ENCODE peak calls at places on chromosomes 7 and 10, in eight cellular contexts. X, G, Y, O, L, N, H and S are unnamed samples.

GRCh38 chr7:90244909-90245841 is at the start of gene CFAP69:
- DNase-seq in Y (peak), L (peak), N (peak), O (peak), G (peak), X (peak), H (peak), S (peak)

GRCh38 chr10:103273026-103273425 is 3.9 kb upstream of the INA start:
- DNase-seq in N (no peak), X (no peak), Y (no peak), L (peak), H (no peak), O (no peak), G (no peak), S (no peak)

GRCh38 chr10:63670291-63670898 is 149.2 kb downstream of the REEP3 start:
- DNase-seq in N (no peak), G (no peak), Y (no peak), L (peak), O (no peak), X (no peak), H (no peak), S (no peak)

GRCh38 chr10:49601857-49602256 is 8.3 kb upstream of the SLC18A3 start:
- DNase-seq in G (peak), L (peak), Y (no peak), N (no peak), X (no peak), H (no peak), O (no peak), S (no peak)

GRCh38 chr10:93751832-93752231 is 5.9 kb upstream of the LGI1 start:
- DNase-seq in N (peak), O (no peak), G (peak), H (no peak), X (peak), L (peak), Y (peak), S (peak)

GRCh38 chr10:77687018-77687417 is 49.4 kb upstream of the KCNMA1 start:
- DNase-seq in L (no peak), H (no peak), Y (no peak), X (no peak), N (no peak), O (no peak), G (no peak), S (no peak)

GRCh38 chr7:127741764-127742375 is 89.9 kb downstream of the SND1 start:
- DNase-seq in Y (no peak), O (no peak), G (no peak), H (no peak), X (no peak), N (no peak), L (no peak), S (no peak)

GRCh38 chr10:133388265-133388972 is 5.5 kb upstream of the MTG1 start:
- DNase-seq in H (peak), Y (no peak), X (no peak), O (no peak), L (no peak), G (peak), N (no peak), S (peak)

GRCh38 chr7:132203021-132203420 is 373.2 kb downstream of the PLXNA4 start:
- DNase-seq in N (no peak), X (no peak), H (no peak), O (no peak), G (no peak), Y (no peak), L (no peak), S (no peak)

GRCh38 chr7:80775972-80776371 is 137.5 kb downstream of the CD36 start:
- DNase-seq in N (no peak), H (no peak), Y (no peak), X (no peak), L (no peak), O (no peak), G (no peak), S (no peak)

GRCh38 chr10:620971-621370 is 68.5 kb downstream of the DIP2C start:
- DNase-seq in L (no peak), H (no peak), Y (no peak), N (no peak), O (no peak), X (no peak), G (no peak), S (no peak)

GRCh38 chr10:52443419-52444388 is 129.6 kb downstream of the DKK1 start:
- DNase-seq in Y (no peak), G (no peak), L (peak), X (no peak), H (no peak), O (no peak), N (no peak), S (no peak)

GRCh38 chr10:49484501-49485230 is 54.3 kb downstream of the ERCC6 start:
- DNase-seq in X (no peak), N (no peak), H (no peak), Y (no peak), O (no peak), G (no peak), L (peak), S (no peak)

GRCh38 chr10:119003572-119004289 is 25.8 kb upstream of the NANOS1 start:
- DNase-seq in O (no peak), L (no peak), X (no peak), Y (no peak), H (no peak), N (no peak), G (no peak), S (no peak)

GRCh38 chr10:93820434-93820833 is 62.7 kb downstream of the LGI1 start:
- DNase-seq in X (no peak), G (no peak), H (no peak), L (peak), N (no peak), O (no peak), Y (no peak), S (peak)

GRCh38 chr10:15898046-15898445 is 37.7 kb upstream of the MINDY3 start:
- DNase-seq in G (no peak), Y (no peak), L (peak), X (no peak), O (no peak), N (no peak), H (peak), S (peak)

GRCh38 chr10:87915406-87915805 is 52.0 kb downstream of the PTEN start:
- DNase-seq in O (no peak), N (no peak), Y (no peak), X (no peak), H (no peak), G (no peak), L (no peak), S (no peak)

GRCh38 chr10:5090551-5090950 is 3.7 kb upstream of the AKR1C3 start:
- DNase-seq in O (no peak), X (no peak), Y (no peak), N (no peak), H (no peak), L (no peak), G (no peak), S (no peak)

GRCh38 chr7:22728416-22729029 is 1.5 kb downstream of the IL6 start:
- DNase-seq in L (peak), Y (peak), X (no peak), O (no peak), G (no peak), H (peak), N (no peak), S (peak)

GRCh38 chr7:4195650-4196049 is 486.4 kb upstream of the FOXK1 start:
- DNase-seq in L (no peak), G (no peak), N (no peak), H (no peak), X (no peak), Y (no peak), O (no peak), S (no peak)

GRCh38 chr7:100567751-100568175 is 5.9 kb downstream of the SAP25 start:
- DNase-seq in Y (no peak), O (no peak), X (no peak), G (no peak), H (no peak), N (no peak), L (no peak), S (no peak)

GRCh38 chr10:112280205-112280921 is 2.8 kb upstream of the TECTB start:
- DNase-seq in O (no peak), L (peak), G (peak), H (no peak), N (no peak), Y (no peak), X (no peak), S (no peak)

GRCh38 chr10:43854042-43854441 is 205.4 kb upstream of the ZNF32 start:
- DNase-seq in G (peak), N (no peak), O (no peak), L (peak), H (no peak), X (no peak), Y (no peak), S (no peak)

GRCh38 chr7:18471476-18472160 is 23.9 kb upstream of the HDAC9 start:
- DNase-seq in X (no peak), G (no peak), H (no peak), Y (no peak), O (no peak), N (no peak), L (no peak), S (no peak)

GRCh38 chr10:470339-471003 is 219.0 kb downstream of the DIP2C start:
- DNase-seq in G (no peak), L (no peak), O (peak), X (peak), N (peak), H (no peak), Y (no peak), S (no peak)

GRCh38 chr10:91901784-91902677 is 7.3 kb downstream of the FGFBP3 start:
- DNase-seq in O (no peak), Y (no peak), H (peak), N (peak), L (peak), X (peak), G (no peak), S (peak)

GRCh38 chr7:132915652-132916051 is 166.2 kb downstream of the CHCHD3 start:
- DNase-seq in G (no peak), X (no peak), H (no peak), O (no peak), Y (no peak), N (no peak), L (no peak), S (no peak)

GRCh38 chr7:134546903-134547737 is 1.8 kb upstream of the AKR1B15 start:
- DNase-seq in H (peak), N (peak), L (no peak), X (peak), G (peak), O (peak), Y (peak), S (peak)

GRCh38 chr7:6554848-6555247 is 3.6 kb upstream of the GRID2IP start:
- DNase-seq in N (no peak), O (no peak), G (no peak), L (no peak), Y (no peak), H (no peak), X (no peak), S (no peak)

GRCh38 chr10:18157909-18158308 is 17.7 kb downstream of the CACNB2 start:
- DNase-seq in O (no peak), G (no peak), H (no peak), L (peak), X (no peak), N (no peak), Y (no peak), S (no peak)

GRCh38 chr10:48266528-48266927 is 8.0 kb downstream of the FRMPD2 start:
- DNase-seq in Y (no peak), N (peak), G (no peak), O (no peak), X (no peak), L (no peak), H (no peak), S (no peak)

GRCh38 chr10:73859441-73860049 is 14.8 kb downstream of the CAMK2G start:
- DNase-seq in L (peak), O (peak), H (no peak), N (peak), G (no peak), X (no peak), Y (no peak), S (no peak)

GRCh38 chr7:134513169-134513752 is 14.1 kb upstream of the AKR1B10 start:
- DNase-seq in X (peak), Y (peak), O (peak), G (peak), H (peak), N (peak), L (peak), S (peak)

GRCh38 chr10:15069230-15069629 is 19.3 kb downstream of the ACBD7 start:
- DNase-seq in L (no peak), N (no peak), G (no peak), Y (no peak), O (no peak), X (no peak), H (no peak), S (no peak)

GRCh38 chr7:7709263-7709662 is 9.1 kb downstream of the RPA3 start:
- DNase-seq in L (no peak), N (no peak), H (no peak), G (no peak), O (no peak), Y (no peak), X (no peak), S (no peak)

GRCh38 chr7:90955641-90956207 is 308.5 kb upstream of the FZD1 start:
- DNase-seq in X (no peak), L (no peak), N (no peak), H (no peak), O (no peak), G (no peak), Y (no peak), S (no peak)

GRCh38 chr7:149854611-149855367 is 16.6 kb downstream of the ZNF862 start:
- DNase-seq in O (peak), N (no peak), H (peak), Y (no peak), X (no peak), G (no peak), L (peak), S (peak)

GRCh38 chr10:70799124-70799523 is 13.9 kb upstream of the TBATA start:
- DNase-seq in X (no peak), L (peak), O (no peak), Y (no peak), G (no peak), H (no peak), N (no peak), S (no peak)

GRCh38 chr7:5526190-5527037 is 102.8 kb upstream of the TNRC18 start:
- DNase-seq in X (peak), G (peak), H (peak), N (peak), L (peak), O (no peak), Y (no peak), S (peak)